ENCODE peak calls at places on chromosomes 7 and 10, in eight cellular contexts. T is heart left ventricle, X is A549, G is stomach, Q is body of pancreas, R is adrenal gland, C is IMR-90, Y is HCT116. N is an unnamed sample. For H3K4me1, the result is how much of the 10 kb centered on the place peaks cover.

GRCh38 chr10:121919666-121920065 is 8.2 kb downstream of the ATE1 start:
- DNase-seq in T (no peak), X (no peak), G (no peak), Q (no peak), R (no peak), C (no peak), Y (no peak), N (no peak)

GRCh38 chr10:114458955-114459354 is 54.7 kb upstream of the AFAP1L2 start:
- DNase-seq in T (no peak), X (peak), G (peak), Q (peak), R (no peak), C (peak), Y (peak), N (no peak)

GRCh38 chr7:10740805-10741204 is 232.9 kb upstream of the PHF14 start:
- DNase-seq in T (no peak), X (no peak), G (no peak), Q (no peak), R (no peak), C (no peak), Y (no peak), N (no peak)

GRCh38 chr7:8714791-8715190 is 281.4 kb downstream of the NXPH1 start:
- DNase-seq in T (no peak), X (no peak), G (no peak), Q (no peak), R (peak), C (no peak), Y (no peak), N (no peak)

GRCh38 chr10:119421887-119422684 is 120.4 kb downstream of the RGS10 start:
- DNase-seq in T (no peak), X (no peak), G (no peak), Q (no peak), R (peak), C (peak), Y (no peak), N (no peak)

GRCh38 chr10:5622186-5622585 is 44.2 kb downstream of the ASB13 start:
- DNase-seq in T (no peak), X (no peak), G (no peak), Q (no peak), R (no peak), C (no peak), Y (no peak), N (no peak)

GRCh38 chr7:18086165-18087030 is 58.8 kb upstream of the PRPS1L1 start:
- DNase-seq in T (peak), X (peak), G (no peak), Q (peak), R (no peak), C (no peak), Y (no peak), N (no peak)

GRCh38 chr7:130899638-130900401 is 165.8 kb upstream of the KLF14 start:
- DNase-seq in T (no peak), X (no peak), G (peak), Q (peak), R (no peak), C (no peak), Y (no peak), N (no peak)

GRCh38 chr7:50953820-50954219 is 171.1 kb upstream of the GRB10 start:
- DNase-seq in T (no peak), X (no peak), G (no peak), Q (no peak), R (no peak), C (peak), Y (no peak), N (no peak)

GRCh38 chr10:121772890-121773289 is 154.9 kb downstream of the ATE1 start:
- DNase-seq in T (no peak), X (no peak), G (no peak), Q (no peak), R (no peak), C (peak), Y (no peak), N (no peak)

GRCh38 chr10:69807696-69808095 is 6.0 kb downstream of the COL13A1 start:
- DNase-seq in T (no peak), X (no peak), G (no peak), Q (no peak), R (no peak), C (peak), Y (peak), N (no peak)

GRCh38 chr10:22626784-22627183 is 87.6 kb downstream of the PIP4K2A start:
- DNase-seq in T (no peak), X (no peak), G (no peak), Q (no peak), R (no peak), C (no peak), Y (no peak), N (no peak)

GRCh38 chr7:87369216-87369615 is 23.8 kb downstream of the CROT start:
- DNase-seq in T (no peak), X (no peak), G (no peak), Q (no peak), R (no peak), C (no peak), Y (no peak), N (no peak)

GRCh38 chr10:108556176-108556575 is 1367.1 kb downstream of the XPNPEP1 start:
- DNase-seq in T (no peak), X (no peak), G (no peak), Q (no peak), R (no peak), C (no peak), Y (no peak), N (no peak)

GRCh38 chr10:7424315-7424714 is 13.5 kb upstream of the SFMBT2 start:
- DNase-seq in T (no peak), X (no peak), G (no peak), Q (no peak), R (no peak), C (no peak), Y (no peak), N (peak)

GRCh38 chr10:7426349-7426748 is 15.5 kb upstream of the SFMBT2 start:
- DNase-seq in T (no peak), X (no peak), G (no peak), Q (no peak), R (no peak), C (no peak), Y (no peak), N (no peak)

GRCh38 chr10:7428673-7429350 is 18.0 kb upstream of the SFMBT2 start:
- DNase-seq in T (no peak), X (no peak), G (no peak), Q (no peak), R (no peak), C (no peak), Y (no peak), N (no peak)

GRCh38 chr10:7423521-7423920 is 12.7 kb upstream of the SFMBT2 start:
- DNase-seq in T (no peak), X (no peak), G (no peak), Q (no peak), R (no peak), C (no peak), Y (no peak), N (no peak)

GRCh38 chr10:7425691-7426090 is 14.9 kb upstream of the SFMBT2 start:
- DNase-seq in T (no peak), X (no peak), G (no peak), Q (no peak), R (no peak), C (no peak), Y (no peak), N (no peak)
- H3K4me1 ChIP-seq in T (under half), X (under half), G (under half), Q (under half), R (under half), C (under half), Y (under half), N (under half)

DNA sequence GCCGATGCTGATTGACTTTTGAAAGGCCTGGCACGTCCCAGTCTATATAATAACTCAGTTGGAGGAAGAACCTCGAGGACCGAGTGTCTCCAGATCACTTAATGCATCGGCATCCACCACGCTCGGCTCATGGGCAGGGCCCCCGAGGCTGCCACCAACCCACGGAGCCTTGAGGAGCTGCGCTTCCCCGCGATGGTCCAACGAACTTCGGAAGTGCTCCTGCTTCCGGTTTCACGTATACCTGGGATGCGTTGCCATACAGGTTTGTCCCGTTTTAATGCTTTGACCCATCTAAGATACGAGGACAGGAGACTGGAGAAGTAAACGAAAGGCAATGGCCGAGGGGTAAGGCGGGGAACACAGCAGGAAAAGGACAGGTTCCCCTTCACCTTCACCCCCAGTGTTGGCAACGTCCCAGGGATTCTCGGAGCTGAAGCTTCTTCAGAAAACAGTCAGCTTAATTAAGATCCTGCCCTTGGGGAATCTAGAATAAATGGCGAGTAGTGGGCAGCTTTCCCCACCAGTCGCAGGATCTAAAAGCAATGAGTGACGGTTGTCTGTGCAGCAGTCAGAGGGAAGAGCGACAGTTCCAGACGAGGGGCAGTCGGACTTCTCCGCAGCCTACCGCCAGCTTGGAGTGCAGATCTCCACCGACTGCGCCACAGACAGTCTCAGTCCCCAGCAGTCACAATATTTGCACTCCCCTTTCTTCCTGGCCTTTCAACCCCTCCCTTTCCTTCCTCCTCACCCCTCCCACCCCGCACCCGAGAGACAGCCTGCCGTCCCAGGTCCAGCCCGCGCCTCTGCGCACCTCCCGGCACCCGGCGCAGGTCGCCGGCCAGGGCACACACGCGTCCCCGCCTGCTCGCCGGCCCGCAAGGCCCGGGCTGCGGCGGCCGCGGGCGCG is 10.7 kb upstream of the SP8 start:
- DNase-seq in T (no peak), X (peak), G (no peak), Q (peak), R (no peak), C (no peak), Y (no peak), N (no peak)
- TF ChIP-seq POLR2A in T (no peak), X (no peak), G (no peak), Q (no peak), R (no peak), C (no peak), Y (peak), N (no peak)

GRCh38 chr10:77138541-77138940 is 499.1 kb downstream of the KCNMA1 start:
- DNase-seq in T (no peak), X (no peak), G (no peak), Q (no peak), R (no peak), C (no peak), Y (no peak), N (no peak)

GRCh38 chr10:77131214-77131613 is 506.4 kb downstream of the KCNMA1 start:
- DNase-seq in T (no peak), X (no peak), G (no peak), Q (no peak), R (no peak), C (peak), Y (no peak), N (no peak)

GRCh38 chr10:77139746-77140145 is 497.9 kb downstream of the KCNMA1 start:
- DNase-seq in T (no peak), X (no peak), G (no peak), Q (no peak), R (no peak), C (no peak), Y (no peak), N (no peak)

GRCh38 chr10:77139145-77139692 is 498.4 kb downstream of the KCNMA1 start:
- DNase-seq in T (no peak), X (no peak), G (no peak), Q (no peak), R (no peak), C (no peak), Y (no peak), N (no peak)

DNA sequence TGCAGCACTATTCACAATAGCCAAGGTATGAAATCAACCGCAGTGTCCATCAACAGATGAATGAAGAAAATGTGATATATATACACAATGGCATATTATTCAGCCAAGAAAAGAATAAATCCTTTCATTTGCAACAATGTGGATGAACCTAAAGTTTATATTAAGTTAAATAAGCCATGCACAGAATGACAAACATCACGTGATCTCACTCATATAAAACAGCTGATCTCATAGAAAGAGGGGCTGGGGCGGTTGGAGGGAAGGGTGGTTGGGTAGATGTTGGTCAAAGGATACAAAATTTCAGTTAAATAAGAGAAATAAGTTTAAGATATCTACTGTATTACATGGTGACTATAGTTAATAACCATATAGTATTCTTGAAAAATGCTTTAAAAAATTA is 502.1 kb downstream of the KCNMA1 start:
- DNase-seq in T (no peak), X (no peak), G (no peak), Q (no peak), R (no peak), C (no peak), Y (no peak), N (no peak)
- H3K4me3 ChIP-seq in T (no peak), X (no peak), G (no peak), Q (no peak), R (no peak), C (no peak), Y (no peak), N (no peak)

DNA sequence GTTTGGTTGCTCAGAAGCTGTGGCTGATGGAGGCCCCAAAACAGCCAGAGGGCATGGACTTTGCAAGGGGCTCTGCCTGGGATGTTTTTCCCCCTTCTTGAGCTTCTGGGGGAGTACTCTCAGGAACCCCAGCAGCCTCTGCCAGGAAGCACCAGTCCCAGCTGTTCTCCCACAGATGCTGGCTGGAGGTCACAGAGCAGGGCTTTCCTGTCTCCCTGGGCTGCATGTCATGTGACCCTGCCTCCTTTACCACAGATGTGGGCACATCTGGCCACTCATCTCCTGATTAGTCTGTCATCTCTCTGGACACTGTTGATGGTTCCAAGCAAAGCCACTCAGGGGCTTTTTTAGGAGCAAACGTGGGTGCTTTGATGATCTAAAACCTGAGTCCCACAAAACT is 136.7 kb downstream of the NEURL1 start:
- DNase-seq in T (no peak), X (no peak), G (no peak), Q (no peak), R (no peak), C (no peak), Y (no peak), N (no peak)
- H3K4me1 ChIP-seq in T (under half), X (under half), G (under half), Q (under half), R (under half), C (under half), Y (under half), N (under half)

DNA sequence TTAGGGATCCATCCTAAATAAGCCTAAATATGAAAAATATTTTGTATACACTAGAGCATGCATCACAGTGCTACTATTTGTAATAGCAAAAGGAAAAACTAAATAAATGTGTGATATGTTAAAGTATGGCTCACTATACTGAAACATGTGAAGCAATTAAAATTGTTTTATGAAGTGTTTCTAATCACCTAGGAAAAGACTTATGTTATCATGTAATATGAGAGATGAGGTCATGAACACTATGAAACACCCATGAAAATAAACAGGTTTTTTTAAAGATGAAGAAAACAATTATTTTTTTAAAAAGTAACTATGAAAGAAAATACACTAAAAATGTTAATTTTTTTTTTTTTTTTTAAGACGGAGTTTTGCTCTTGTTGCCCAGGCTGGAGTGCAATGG is 16.8 kb upstream of the ARHGAP12 start:
- DNase-seq in T (no peak), X (no peak), G (no peak), Q (no peak), R (no peak), C (no peak), Y (no peak), N (no peak)
- TF ChIP-seq POLR2A in T (no peak), X (no peak), G (no peak), Q (no peak), R (no peak), C (no peak), Y (no peak), N (no peak)

GRCh38 chr10:118036281-118036875 is 10.4 kb downstream of the RAB11FIP2 start:
- DNase-seq in T (no peak), X (no peak), G (no peak), Q (no peak), R (no peak), C (no peak), Y (no peak), N (no peak)
- H3K4me3 ChIP-seq in T (no peak), X (no peak), G (no peak), Q (no peak), R (no peak), C (no peak), Y (no peak), N (no peak)

DNA sequence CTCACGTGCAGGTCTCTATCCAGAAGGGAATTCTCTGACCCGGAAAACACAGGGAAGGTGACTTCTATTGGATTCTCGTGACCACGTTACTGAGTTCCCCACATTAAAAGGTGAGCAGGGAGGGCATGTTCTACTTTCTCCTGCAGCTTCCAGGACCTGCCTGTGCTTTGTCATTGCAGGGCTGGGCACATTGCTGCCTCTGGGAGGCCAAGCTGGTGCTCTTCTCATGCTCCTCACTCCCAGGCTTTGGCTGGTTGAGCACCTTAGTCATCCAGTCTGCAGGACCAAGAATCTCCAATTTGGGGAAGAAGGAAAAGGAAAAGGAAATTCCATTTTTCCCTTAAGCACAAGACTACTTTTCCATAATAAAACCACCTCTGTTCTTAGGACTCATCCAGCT is 86.5 kb upstream of the TMEM72 start:
- DNase-seq in T (no peak), X (no peak), G (no peak), Q (no peak), R (no peak), C (no peak), Y (no peak), N (no peak)
- H3K4me1 ChIP-seq in T (under half), X (under half), G (under half), Q (under half), R (under half), C (under half), Y (under half), N (under half)

DNA sequence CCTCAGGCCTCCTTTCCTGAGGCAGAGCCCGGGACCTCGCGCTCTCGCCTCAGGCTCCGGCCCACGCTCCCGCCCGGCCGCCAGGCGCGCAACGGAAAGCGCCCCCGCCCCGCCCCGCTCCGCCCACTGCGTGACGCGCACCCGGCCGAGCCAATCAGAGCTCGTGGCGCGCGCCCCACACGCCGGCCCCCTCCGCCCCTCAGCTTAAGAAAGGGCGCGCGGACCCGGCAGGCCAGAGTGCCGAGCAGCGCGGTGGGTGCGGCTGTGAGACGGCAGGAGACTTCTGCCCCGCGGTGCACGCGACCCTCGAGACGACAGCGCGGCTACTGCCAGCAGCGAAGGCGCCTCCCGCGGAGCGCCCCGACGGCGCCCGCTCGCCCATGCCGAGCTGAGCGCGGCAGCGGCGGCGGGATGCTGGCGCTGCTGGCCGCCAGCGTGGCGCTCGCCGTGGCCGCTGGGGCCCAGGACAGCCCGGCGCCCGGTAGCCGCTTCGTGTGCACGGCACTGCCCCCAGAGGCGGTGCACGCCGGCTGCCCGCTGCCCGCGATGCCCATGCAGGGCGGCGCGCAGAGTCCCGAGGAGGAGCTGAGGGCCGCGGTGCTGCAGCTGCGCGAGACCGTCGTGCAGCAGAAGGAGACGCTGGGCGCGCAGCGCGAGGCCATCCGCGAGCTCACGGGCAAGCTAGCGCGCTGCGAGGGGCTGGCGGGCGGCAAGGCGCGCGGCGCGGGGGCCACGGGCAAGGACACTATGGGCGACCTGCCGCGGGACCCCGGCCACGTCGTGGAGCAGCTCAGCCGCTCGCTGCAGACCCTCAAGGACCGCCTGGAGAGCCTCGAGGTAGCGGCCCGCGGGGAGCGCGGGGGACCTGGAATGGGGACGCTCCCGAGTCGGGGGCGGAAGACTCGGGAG is at the start of gene NPTX2:
- DNase-seq in T (peak), X (no peak), G (no peak), Q (peak), R (peak), C (no peak), Y (no peak), N (no peak)
- TF ChIP-seq POLR2A in T (peak), X (no peak), G (no peak), Q (peak), R (peak), C (no peak), Y (no peak), N (no peak)

DNA sequence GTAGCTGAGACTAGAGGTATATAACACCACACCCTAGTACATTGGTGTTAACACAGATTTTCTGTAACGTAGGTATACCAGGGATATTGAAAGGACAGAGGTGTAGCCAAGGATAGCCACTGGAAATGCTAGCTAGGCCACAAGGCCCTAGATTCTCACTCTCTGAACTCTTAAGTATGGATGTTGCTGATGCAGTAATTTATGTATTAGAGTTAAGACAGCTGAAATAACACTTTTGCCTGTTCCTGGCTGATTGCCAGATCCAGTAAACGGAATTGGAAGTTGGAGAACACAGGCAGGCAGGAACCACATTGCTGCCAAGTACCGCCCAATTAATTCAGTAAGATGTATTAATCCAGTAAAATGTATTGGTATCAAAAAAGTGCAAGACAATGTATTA is 1.8 kb downstream of the CALU start:
- DNase-seq in T (peak), X (no peak), G (no peak), Q (no peak), R (peak), C (no peak), Y (no peak), N (no peak)
- H3K4me3 ChIP-seq in T (peak), X (peak), G (peak), Q (no peak), R (no peak), C (peak), Y (no peak), N (peak)

GRCh38 chr10:77417359-77417758 is 220.2 kb downstream of the KCNMA1 start:
- DNase-seq in T (no peak), X (no peak), G (no peak), Q (no peak), R (no peak), C (no peak), Y (no peak), N (no peak)
- H3K4me1 ChIP-seq in T (under half), X (under half), G (under half), Q (half or more), R (under half), C (under half), Y (under half), N (under half)

N was measured in vagina.